ENCODE peak calls at places on chromosome 13, in five cellular contexts. T is astrocyte of the cerebellum, E is B cell, I is mesothelial cell of epicardium, V is PC-3. J is an unnamed sample.
A peak's percentile ranks its signal among the peaks of the same experiment; 100 is the strongest.

GRCh38 chr13:49292742-49293498 is 45.2 kb downstream of the CDADC1 start:
- DNase-seq in T (peak; percentile 93), E (no peak), I (peak; percentile 61), V (no peak), J (no peak)

GRCh38 chr13:27132538-27132937 is 39.1 kb downstream of the USP12 start:
- DNase-seq in T (no peak), E (no peak), I (no peak), V (no peak), J (no peak)

GRCh38 chr13:85631801-85632200 is 167.4 kb downstream of the SLITRK6 start:
- DNase-seq in T (no peak), E (no peak), I (no peak), V (peak; percentile 31), J (no peak)

GRCh38 chr13:110403315-110403714 is 96.2 kb downstream of the COL4A2 start:
- DNase-seq in T (no peak), E (no peak), I (no peak), V (no peak), J (no peak)

GRCh38 chr13:98200211-98200878 is 23.3 kb upstream of the RNF113B start:
- DNase-seq in T (no peak), E (no peak), I (no peak), V (no peak), J (no peak)

GRCh38 chr13:54768214-54768613 is 1739.6 kb downstream of the OLFM4 start:
- DNase-seq in T (no peak), E (no peak), I (no peak), V (no peak), J (no peak)

GRCh38 chr13:94020833-94021232 is 458.6 kb downstream of the DCT start:
- DNase-seq in T (no peak), E (no peak), I (no peak), V (peak; percentile 82), J (no peak)

GRCh38 chr13:45674908-45675307 is 27.2 kb upstream of the CBY2 start:
- DNase-seq in T (peak; percentile 100), E (no peak), I (peak; percentile 32), V (peak; percentile 86), J (no peak)

GRCh38 chr13:29718694-29719093 is 123.2 kb upstream of the SLC7A1 start:
- DNase-seq in T (no peak), E (no peak), I (no peak), V (no peak), J (no peak)

GRCh38 chr13:51645154-51645650 is 60.9 kb downstream of the WDFY2 start:
- DNase-seq in T (peak; percentile 46), E (peak; percentile 47), I (no peak), V (no peak), J (no peak)

GRCh38 chr13:106597759-106598395 is 29.9 kb upstream of the ARGLU1 start:
- DNase-seq in T (no peak), E (no peak), I (no peak), V (no peak), J (no peak)

GRCh38 chr13:73870970-73871935 is 263.0 kb downstream of the KLF12 start:
- DNase-seq in T (peak; percentile 68), E (no peak), I (no peak), V (no peak), J (no peak)

GRCh38 chr13:33933810-33934209 is 115.9 kb downstream of the RFC3 start:
- DNase-seq in T (no peak), E (no peak), I (no peak), V (no peak), J (no peak)

GRCh38 chr13:46178143-46178542 is 3.8 kb downstream of the LCP1 start:
- DNase-seq in T (no peak), E (no peak), I (no peak), V (no peak), J (no peak)

GRCh38 chr13:34671136-34671535 is 270.9 kb upstream of the NBEA start:
- DNase-seq in T (no peak), E (no peak), I (no peak), V (no peak), J (no peak)

GRCh38 chr13:30618186-30618937 is 642 bp downstream of the USPL1 start:
- DNase-seq in T (no peak), E (peak; percentile 30), I (no peak), V (peak; percentile 10), J (no peak)

GRCh38 chr13:50537029-50537428 is 306.5 kb downstream of the DLEU7 start:
- DNase-seq in T (no peak), E (no peak), I (no peak), V (no peak), J (no peak)

GRCh38 chr13:94129490-94129894 is 350.0 kb downstream of the DCT start:
- DNase-seq in T (no peak), E (no peak), I (no peak), V (no peak), J (no peak)

GRCh38 chr13:113762538-113762937 is 3.5 kb downstream of the TMEM255B start:
- DNase-seq in T (no peak), E (no peak), I (no peak), V (no peak), J (no peak)

GRCh38 chr13:70237131-70237530 is 128.9 kb upstream of the KLHL1 start:
- DNase-seq in T (no peak), E (no peak), I (no peak), V (no peak), J (no peak)

GRCh38 chr13:48156466-48156865 is 61.6 kb upstream of the MED4 start:
- DNase-seq in T (no peak), E (peak; percentile 44), I (no peak), V (no peak), J (no peak)

GRCh38 chr13:59493436-59493965 is 670.2 kb downstream of the DIAPH3 start:
- DNase-seq in T (no peak), E (no peak), I (no peak), V (no peak), J (no peak)

GRCh38 chr13:37138917-37139316 is 33.5 kb upstream of the CSNK1A1L start:
- DNase-seq in T (no peak), E (no peak), I (no peak), V (no peak), J (no peak)

GRCh38 chr13:98576215-98576945 is 527 bp downstream of the STK24 start:
- DNase-seq in T (no peak), E (peak; percentile 74), I (peak; percentile 33), V (no peak), J (peak; percentile 71)

GRCh38 chr13:71866173-71867091 is 572 bp downstream of the DACH1 start:
- DNase-seq in T (no peak), E (peak; percentile 18), I (peak; percentile 24), V (no peak), J (peak; percentile 71)

GRCh38 chr13:95156208-95156607 is 145.0 kb downstream of the ABCC4 start:
- DNase-seq in T (peak; percentile 13), E (no peak), I (no peak), V (peak; percentile 56), J (no peak)

GRCh38 chr13:45865414-45865813 is 13.9 kb upstream of the SIAH3 start:
- DNase-seq in T (no peak), E (no peak), I (no peak), V (no peak), J (no peak)

DNA sequence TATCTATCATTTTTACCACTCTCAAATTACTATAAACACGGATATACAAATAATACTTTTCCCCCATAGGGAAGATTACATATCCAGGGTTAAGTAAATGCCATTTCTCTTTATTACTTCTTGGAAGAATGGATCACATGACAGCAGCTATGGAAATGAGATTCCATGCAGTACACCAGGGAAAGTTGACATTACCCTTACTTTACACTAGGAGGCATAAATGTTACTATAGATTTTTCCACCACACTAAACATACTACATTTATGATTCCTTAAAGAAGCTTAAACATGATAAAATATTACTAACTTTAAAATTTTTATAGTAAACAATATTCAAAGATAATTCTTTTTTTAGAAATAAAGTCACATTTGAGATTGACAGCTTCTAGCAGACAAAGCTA is 611.4 kb downstream of the PCDH9 start:
- DNase-seq in T (peak; percentile 22), E (no peak), I (no peak), V (peak; percentile 50), J (no peak)
- TF ChIP-seq CTCF in T (peak; percentile 39), E (peak; percentile 64), I (no peak), V (peak; percentile 46), J (peak; percentile 72)

DNA sequence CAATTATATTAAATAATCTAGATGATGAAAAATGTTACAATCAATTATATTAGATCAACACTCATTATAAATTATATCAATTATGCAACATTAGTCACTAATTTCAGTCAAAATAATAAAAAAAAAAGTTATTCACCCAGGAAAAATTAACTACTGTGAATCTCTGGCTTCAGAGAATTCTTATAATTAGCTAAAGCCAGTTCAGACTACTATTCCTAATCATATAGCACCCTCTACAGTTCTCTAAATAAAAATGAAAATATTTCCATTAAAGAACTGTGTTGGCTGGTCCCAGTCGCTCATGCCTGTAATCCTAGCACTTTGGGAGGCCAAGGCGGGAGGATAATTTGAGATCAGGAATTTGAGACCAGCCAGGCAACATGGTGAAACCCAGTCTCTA is 33.0 kb downstream of the XPO4 start:
- DNase-seq in T (no peak), E (no peak), I (no peak), V (peak; percentile 16), J (no peak)
- TF ChIP-seq CTCF in T (peak; percentile 12), E (no peak), I (no peak), V (peak; percentile 42), J (peak; percentile 37)

DNA sequence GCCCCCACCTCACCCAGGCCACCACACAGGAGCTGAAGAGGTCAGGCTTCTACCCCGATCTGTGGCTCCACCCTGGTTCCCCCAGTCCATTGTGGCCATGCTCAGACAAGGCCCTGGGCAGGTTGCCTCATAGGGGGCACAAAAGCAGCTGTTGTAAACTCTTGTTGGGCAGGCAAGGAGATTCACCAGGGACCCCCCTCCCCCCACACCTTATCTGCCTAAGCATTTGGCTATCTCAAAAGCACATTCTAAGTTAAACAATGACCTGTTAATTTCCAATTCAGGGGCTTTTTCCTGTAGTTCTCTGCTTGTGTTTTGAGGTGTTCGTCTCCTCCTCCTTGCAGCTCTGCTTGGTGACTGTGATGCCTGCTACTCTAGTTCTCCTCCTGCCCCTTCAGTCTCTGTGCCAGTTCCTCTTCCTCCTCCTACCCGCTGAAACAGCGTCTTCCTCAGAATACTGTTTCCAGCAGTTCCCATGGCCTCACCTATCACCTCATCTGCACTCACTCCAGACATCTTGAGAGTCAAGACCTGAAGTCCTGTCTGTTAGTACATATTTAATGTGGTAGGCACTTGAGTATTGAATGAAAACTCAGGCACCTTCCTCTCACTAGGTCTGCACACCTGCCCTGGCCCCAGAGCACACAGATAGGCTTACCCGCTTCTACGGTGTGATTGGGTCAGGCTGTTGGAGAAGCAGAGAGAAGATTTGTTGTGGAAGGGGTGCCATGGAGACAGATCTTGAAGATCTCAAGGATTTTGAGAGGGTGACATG is 31.7 kb downstream of the SPATA13 start:
- DNase-seq in T (no peak), E (no peak), I (no peak), V (no peak), J (no peak)
- TF ChIP-seq CTCF in T (no peak), E (no peak), I (no peak), V (no peak), J (no peak)

GRCh38 chr13:38159710-38160109 is 189.9 kb upstream of the UFM1 start:
- DNase-seq in T (no peak), E (no peak), I (no peak), V (no peak), J (no peak)
- TF ChIP-seq CTCF in T (no peak), E (no peak), I (no peak), V (no peak), J (no peak)

GRCh38 chr13:42363941-42364612 is 92.1 kb downstream of the AKAP11 start:
- DNase-seq in T (no peak), E (no peak), I (no peak), V (peak; percentile 67), J (no peak)
- TF ChIP-seq CTCF in T (no peak), E (no peak), I (no peak), V (peak; percentile 46), J (no peak)

GRCh38 chr13:112392719-112393118 is 16.6 kb downstream of the SPACA7 start:
- DNase-seq in T (no peak), E (no peak), I (no peak), V (no peak), J (no peak)
- TF ChIP-seq CTCF in T (no peak), E (no peak), I (no peak), V (peak; percentile 15), J (no peak)